ENCODE peak calls at places on chromosome 7, in five cellular contexts. S is heart left ventricle, B is A549, I is breast epithelium, C is transverse colon. P is an unnamed sample.

GRCh38 chr7:143372070-143372469 is 9.1 kb upstream of the ZYX start:
- DNase-seq in S (no peak), B (no peak), I (no peak), C (peak), P (peak)

GRCh38 chr7:1883031-1883761 is 213.1 kb downstream of the ELFN1 start:
- DNase-seq in S (no peak), B (peak), I (no peak), C (no peak), P (peak)

GRCh38 chr7:44756904-44757303 is 8.3 kb downstream of the ZMIZ2 start:
- DNase-seq in S (no peak), B (no peak), I (no peak), C (no peak), P (no peak)

GRCh38 chr7:77727936-77728701 is 31.9 kb downstream of the RSBN1L start:
- DNase-seq in S (no peak), B (peak), I (no peak), C (no peak), P (no peak)

GRCh38 chr7:101634196-101634717 is 5.2 kb upstream of the MYL10 start:
- DNase-seq in S (no peak), B (no peak), I (no peak), C (no peak), P (no peak)

GRCh38 chr7:2129376-2130375 is 103.1 kb downstream of the MAD1L1 start:
- DNase-seq in S (no peak), B (no peak), I (no peak), C (no peak), P (no peak)

GRCh38 chr7:26197153-26198115 is 3.1 kb downstream of the HNRNPA2B1 start:
- DNase-seq in S (no peak), B (no peak), I (no peak), C (no peak), P (no peak)

GRCh38 chr7:30563326-30563942 is 31.2 kb upstream of the GARS1 start:
- DNase-seq in S (no peak), B (no peak), I (peak), C (no peak), P (no peak)

GRCh38 chr7:135501402-135501801 is 8.5 kb downstream of the CNOT4 start:
- DNase-seq in S (no peak), B (no peak), I (no peak), C (no peak), P (no peak)

GRCh38 chr7:1664711-1665591 is 5.1 kb upstream of the ELFN1 start:
- DNase-seq in S (peak), B (peak), I (peak), C (peak), P (peak)

GRCh38 chr7:84247591-84247990 is 53.0 kb upstream of the SEMA3A start:
- DNase-seq in S (no peak), B (no peak), I (no peak), C (no peak), P (no peak)

GRCh38 chr7:104267701-104268368 is 60.0 kb upstream of the ORC5 start:
- DNase-seq in S (no peak), B (peak), I (no peak), C (no peak), P (no peak)

GRCh38 chr7:1368682-1369571 is 90.3 kb downstream of the MICALL2 start:
- DNase-seq in S (peak), B (peak), I (no peak), C (no peak), P (no peak)

GRCh38 chr7:11427686-11428273 is 404.2 kb downstream of the THSD7A start:
- DNase-seq in S (no peak), B (peak), I (no peak), C (no peak), P (no peak)

GRCh38 chr7:96173777-96174176 is 148.1 kb downstream of the SLC25A13 start:
- DNase-seq in S (no peak), B (no peak), I (no peak), C (no peak), P (no peak)

GRCh38 chr7:35889870-35890269 is 89.0 kb downstream of the SEPTIN7 start:
- DNase-seq in S (no peak), B (no peak), I (no peak), C (no peak), P (no peak)

GRCh38 chr7:99141756-99142726 is 1.9 kb downstream of the SMURF1 start:
- DNase-seq in S (peak), B (peak), I (peak), C (peak), P (peak)

GRCh38 chr7:128902761-128903585 is 7.5 kb downstream of the KCP start:
- DNase-seq in S (no peak), B (no peak), I (peak), C (peak), P (no peak)

GRCh38 chr7:128284102-128284501 is 43.0 kb downstream of the LEP start:
- DNase-seq in S (no peak), B (no peak), I (no peak), C (no peak), P (no peak)

GRCh38 chr7:116929021-116929420 is 24.3 kb upstream of the ST7 start:
- DNase-seq in S (no peak), B (no peak), I (no peak), C (no peak), P (no peak)

GRCh38 chr7:158106272-158106671 is 481.4 kb downstream of the PTPRN2 start:
- DNase-seq in S (no peak), B (no peak), I (no peak), C (no peak), P (no peak)

GRCh38 chr7:33998487-33998886 is 93.1 kb downstream of the BMPER start:
- DNase-seq in S (no peak), B (no peak), I (no peak), C (no peak), P (peak)

GRCh38 chr7:74289660-74290589 is 718 bp downstream of the CLIP2 start:
- DNase-seq in S (no peak), B (peak), I (no peak), C (peak), P (peak)

GRCh38 chr7:108193593-108194498 is 63.7 kb upstream of the LAMB4 start:
- DNase-seq in S (no peak), B (no peak), I (no peak), C (no peak), P (no peak)

GRCh38 chr7:12518920-12519681 is 51.4 kb upstream of the SCIN start:
- DNase-seq in S (no peak), B (peak), I (no peak), C (no peak), P (no peak)

GRCh38 chr7:158495780-158496179 is 91.8 kb downstream of the PTPRN2 start:
- DNase-seq in S (no peak), B (peak), I (no peak), C (peak), P (peak)

GRCh38 chr7:95899919-95900513 is 127.7 kb downstream of the DYNC1I1 start:
- DNase-seq in S (no peak), B (peak), I (no peak), C (no peak), P (no peak)

GRCh38 chr7:116805100-116805544 is 57.3 kb upstream of the CAPZA2 start:
- DNase-seq in S (no peak), B (peak), I (no peak), C (no peak), P (no peak)

GRCh38 chr7:80614911-80615310 is 23.5 kb upstream of the CD36 start:
- DNase-seq in S (no peak), B (peak), I (no peak), C (no peak), P (no peak)

GRCh38 chr7:80609732-80610131 is 28.7 kb upstream of the CD36 start:
- DNase-seq in S (no peak), B (no peak), I (no peak), C (no peak), P (no peak)

GRCh38 chr7:80611353-80611752 is 27.1 kb upstream of the CD36 start:
- DNase-seq in S (no peak), B (peak), I (no peak), C (no peak), P (no peak)

GRCh38 chr7:80613519-80613918 is 24.9 kb upstream of the CD36 start:
- DNase-seq in S (no peak), B (no peak), I (no peak), C (no peak), P (no peak)

GRCh38 chr7:80611779-80612178 is 26.7 kb upstream of the CD36 start:
- DNase-seq in S (peak), B (peak), I (peak), C (no peak), P (peak)
- TF ChIP-seq POLR2A in S (no peak), B (no peak), I (no peak), C (no peak), P (no peak)

DNA sequence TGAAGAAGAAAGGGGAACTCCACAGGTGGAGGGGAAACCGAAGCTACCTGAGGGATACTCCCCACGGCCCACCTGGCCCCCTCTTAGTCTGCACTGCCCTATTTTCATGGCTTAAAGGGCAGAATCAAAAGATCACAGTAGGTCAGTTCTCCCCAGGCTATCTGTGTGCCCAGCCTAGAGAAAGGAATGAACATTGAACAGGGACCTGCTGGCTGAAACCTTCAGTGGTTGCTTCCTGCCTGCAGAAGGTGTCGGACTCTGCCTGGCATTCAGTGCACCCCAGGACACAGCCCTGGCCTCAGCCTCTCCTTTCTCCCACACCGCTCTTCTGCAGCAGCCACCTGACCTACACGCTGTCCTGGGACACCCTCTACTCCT is 74.5 kb downstream of the PRKAG2 start:
- DNase-seq in S (no peak), B (no peak), I (no peak), C (no peak), P (no peak)
- TF ChIP-seq CTCF in S (no peak), B (no peak), I (no peak), C (no peak), P (no peak)

DNA sequence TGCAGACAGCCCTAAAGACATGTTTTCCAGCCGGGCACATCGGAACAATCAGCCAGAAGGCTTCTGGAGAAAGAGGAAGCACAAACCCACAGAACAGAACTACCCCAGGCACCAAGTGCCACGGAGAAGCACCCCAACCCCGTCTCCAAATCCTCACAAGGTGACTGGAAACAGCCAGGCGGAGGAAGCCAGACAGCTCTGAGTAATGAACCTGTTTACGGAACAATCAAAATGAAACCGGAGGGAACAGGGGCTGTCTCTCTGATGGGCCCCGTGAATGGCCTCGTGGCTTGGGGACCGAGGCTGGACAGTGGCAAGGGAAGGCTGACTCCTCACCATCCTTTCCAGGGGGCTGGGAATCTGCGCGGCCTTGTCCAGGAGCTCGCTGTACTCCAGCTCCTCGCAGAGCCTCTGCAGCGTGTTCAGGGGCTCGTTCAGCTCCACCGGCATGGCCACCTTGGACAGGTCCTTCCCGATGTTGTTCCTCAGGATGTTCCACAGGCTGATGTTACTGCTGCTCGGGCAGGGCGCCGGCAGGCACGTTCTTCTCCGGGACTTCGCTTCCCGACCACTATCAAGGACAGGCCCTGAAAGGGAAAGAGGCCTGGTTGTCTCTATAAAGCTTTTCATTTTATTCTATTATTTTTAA is 77.0 kb upstream of the GSDME start:
- DNase-seq in S (peak), B (no peak), I (no peak), C (peak), P (peak)
- TF ChIP-seq POLR2A in S (no peak), B (no peak), I (no peak), C (no peak), P (no peak)

DNA sequence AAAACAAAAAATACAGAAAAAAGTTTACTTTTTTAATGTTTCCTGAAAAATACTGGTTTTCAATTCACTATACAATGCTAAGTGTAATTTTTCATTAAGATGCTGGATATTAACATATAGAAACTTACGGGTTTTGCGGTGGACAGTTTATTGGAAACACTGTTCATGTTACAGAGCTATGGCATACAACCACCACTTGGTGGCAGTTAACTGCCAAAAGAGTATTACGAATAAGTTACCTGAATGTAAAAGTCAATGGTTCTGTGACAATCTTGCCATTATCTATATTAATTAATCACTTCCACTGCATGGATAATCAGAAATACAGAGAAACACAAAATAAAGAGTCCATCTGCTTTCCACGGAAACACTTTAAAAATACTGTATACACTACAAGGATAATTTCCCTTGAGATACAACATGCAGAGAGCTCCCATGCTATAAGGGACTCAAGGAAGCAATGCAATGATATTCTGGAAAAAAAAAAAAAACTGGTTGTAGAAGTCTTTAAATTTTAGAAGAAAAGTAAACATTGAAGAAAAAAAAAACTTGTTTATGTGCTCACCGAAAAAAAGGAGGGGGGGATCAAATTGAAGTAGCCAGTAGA is 97.0 kb downstream of the TPK1 start:
- DNase-seq in S (no peak), B (peak), I (no peak), C (no peak), P (no peak)
- TF ChIP-seq CTCF in S (peak), B (peak), I (no peak), C (peak), P (peak)

DNA sequence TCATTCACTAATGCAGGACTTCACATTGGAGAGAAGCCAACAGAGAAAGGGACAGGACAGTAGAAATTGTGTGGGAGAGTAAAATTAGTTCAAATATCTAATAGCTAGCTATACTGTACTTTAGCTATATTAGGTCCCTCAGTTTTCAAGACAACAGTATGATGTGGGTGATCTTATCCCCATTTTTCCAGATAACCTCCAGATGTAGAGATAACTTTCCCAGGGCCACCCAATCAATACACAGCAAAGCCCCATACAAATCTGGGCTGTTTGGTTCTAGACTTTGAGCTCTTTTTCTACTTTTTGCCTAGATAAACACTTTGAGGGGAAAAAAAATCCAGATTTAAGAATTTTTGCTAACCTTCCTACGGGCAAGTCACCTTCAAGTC is 482 bp upstream of the CLDN12 start:
- DNase-seq in S (no peak), B (no peak), I (no peak), C (no peak), P (no peak)
- TF ChIP-seq POLR2A in S (no peak), B (no peak), I (no peak), C (no peak), P (no peak)

GRCh38 chr7:16921644-16922257 is 40.0 kb upstream of the AGR3 start:
- DNase-seq in S (no peak), B (peak), I (no peak), C (no peak), P (no peak)
- TF ChIP-seq CTCF in S (no peak), B (no peak), I (no peak), C (no peak), P (no peak)

GRCh38 chr7:155803418-155804376 is 8.6 kb downstream of the SHH start:
- DNase-seq in S (peak), B (peak), I (no peak), C (peak), P (no peak)
- TF ChIP-seq POLR2A in S (no peak), B (no peak), I (no peak), C (peak), P (no peak)

GRCh38 chr7:122014697-122015096 is 129.4 kb downstream of the AASS start:
- DNase-seq in S (no peak), B (no peak), I (no peak), C (no peak), P (no peak)
- TF ChIP-seq CTCF in S (no peak), B (no peak), I (no peak), C (no peak), P (no peak)

GRCh38 chr7:32890553-32891045 is 961 bp downstream of the KBTBD2 start:
- DNase-seq in S (no peak), B (peak), I (no peak), C (peak), P (no peak)

GRCh38 chr7:32891046-32891799 is at the start of gene KBTBD2:
- DNase-seq in S (peak), B (peak), I (peak), C (peak), P (peak)

GRCh38 chr7:32893225-32893560 is 1.6 kb upstream of the KBTBD2 start:
- DNase-seq in S (no peak), B (no peak), I (no peak), C (no peak), P (no peak)

GRCh38 chr7:32892521-32893224 is 1.1 kb upstream of the KBTBD2 start:
- DNase-seq in S (peak), B (peak), I (peak), C (peak), P (peak)

GRCh38 chr7:32891800-32892520 is 400 bp upstream of the KBTBD2 start:
- DNase-seq in S (peak), B (peak), I (peak), C (peak), P (peak)
- TF ChIP-seq POLR2A in S (no peak), B (peak), I (peak), C (peak), P (peak)

DNA sequence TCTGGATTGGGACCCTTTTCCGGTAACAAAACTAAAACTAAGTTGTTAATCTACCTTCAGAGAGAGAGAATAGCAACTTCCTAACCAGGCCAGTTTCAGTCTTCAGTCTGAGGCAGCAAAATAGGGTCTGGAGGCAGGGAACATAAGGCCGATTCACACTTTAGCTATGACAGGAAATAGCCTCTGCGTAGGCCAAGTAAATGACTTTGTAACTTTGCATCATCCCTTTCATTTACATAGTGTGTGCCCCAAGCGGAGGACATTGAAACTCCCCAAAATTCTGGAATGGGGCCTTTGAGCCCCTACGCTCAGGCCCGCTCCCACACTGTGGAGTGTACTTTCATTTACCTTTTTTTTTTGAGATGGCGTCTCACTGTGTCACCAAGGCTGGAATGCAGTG is 1.7 kb upstream of the UPP1 start:
- DNase-seq in S (no peak), B (no peak), I (no peak), C (no peak), P (no peak)
- TF ChIP-seq CTCF in S (no peak), B (no peak), I (no peak), C (no peak), P (no peak)